ENCODE peak calls at places on chromosomes 16 and 17, in eight cellular contexts. N is CD8-positive, alpha-beta T cell; T is tibial nerve; B is fibroblast of the aortic adventitia; C is epithelial cell of esophagus; I is uterus; R is endodermal cell; G is breast epithelium. Q is an unnamed sample.

GRCh38 chr16:65214196-65214595 is 92.3 kb upstream of the CDH11 start:
- DNase-seq in B (no peak), I (no peak), T (no peak), G (no peak), C (peak), R (no peak), N (no peak), Q (peak)

GRCh38 chr17:65055280-65055707 is 1.2 kb downstream of the GNA13 start:
- DNase-seq in G (no peak), B (no peak), N (peak), C (no peak), I (no peak), R (no peak), T (no peak), Q (no peak)

GRCh38 chr16:85245307-85246172 is 133.3 kb upstream of the CIBAR2 start:
- DNase-seq in R (peak), I (peak), G (peak), C (peak), N (peak), B (peak), T (peak), Q (peak)

GRCh38 chr16:51243836-51244483 is 92.9 kb upstream of the SALL1 start:
- DNase-seq in N (no peak), C (peak), B (peak), T (no peak), I (peak), G (no peak), R (no peak), Q (peak)

GRCh38 chr17:8145811-8146210 is 6.4 kb downstream of the PER1 start:
- DNase-seq in G (no peak), N (no peak), B (no peak), C (no peak), T (no peak), R (no peak), I (no peak), Q (no peak)

GRCh38 chr17:82244413-82245140 is 15.7 kb downstream of the SLC16A3 start:
- DNase-seq in R (peak), N (no peak), B (peak), C (peak), G (no peak), I (peak), T (no peak), Q (peak)

GRCh38 chr17:8163978-8164814 is 1.4 kb upstream of the VAMP2 start:
- DNase-seq in G (peak), C (peak), B (peak), I (peak), R (peak), T (peak), N (peak), Q (peak)

GRCh38 chr16:73888840-73889577 is 407.6 kb upstream of the PSMD7 start:
- DNase-seq in C (no peak), G (no peak), N (no peak), B (no peak), R (no peak), T (no peak), I (no peak), Q (no peak)

GRCh38 chr17:20043034-20043433 is 33.9 kb downstream of the SPECC1 start:
- DNase-seq in C (no peak), N (peak), R (no peak), I (no peak), G (no peak), T (no peak), B (no peak), Q (no peak)

GRCh38 chr16:55184619-55185018 is 139.4 kb upstream of the IRX6 start:
- DNase-seq in C (no peak), R (no peak), I (no peak), G (no peak), B (no peak), N (no peak), T (no peak), Q (no peak)

GRCh38 chr17:46931596-46931995 is 8.6 kb downstream of the GOSR2 start:
- DNase-seq in R (no peak), T (no peak), G (no peak), B (no peak), I (no peak), N (no peak), C (no peak), Q (no peak)

GRCh38 chr17:65220732-65221131 is 83.6 kb downstream of the RGS9 start:
- DNase-seq in B (no peak), R (peak), G (no peak), I (no peak), T (no peak), C (peak), N (no peak), Q (no peak)

GRCh38 chr16:57299719-57300386 is 15.4 kb upstream of the PLLP start:
- DNase-seq in T (peak), N (peak), I (peak), B (peak), C (peak), G (peak), R (peak), Q (peak)
- TF ChIP-seq CTCF in T (peak), N (no peak), I (peak), B (peak), C (peak), G (peak), R (peak), Q (no peak)

DNA sequence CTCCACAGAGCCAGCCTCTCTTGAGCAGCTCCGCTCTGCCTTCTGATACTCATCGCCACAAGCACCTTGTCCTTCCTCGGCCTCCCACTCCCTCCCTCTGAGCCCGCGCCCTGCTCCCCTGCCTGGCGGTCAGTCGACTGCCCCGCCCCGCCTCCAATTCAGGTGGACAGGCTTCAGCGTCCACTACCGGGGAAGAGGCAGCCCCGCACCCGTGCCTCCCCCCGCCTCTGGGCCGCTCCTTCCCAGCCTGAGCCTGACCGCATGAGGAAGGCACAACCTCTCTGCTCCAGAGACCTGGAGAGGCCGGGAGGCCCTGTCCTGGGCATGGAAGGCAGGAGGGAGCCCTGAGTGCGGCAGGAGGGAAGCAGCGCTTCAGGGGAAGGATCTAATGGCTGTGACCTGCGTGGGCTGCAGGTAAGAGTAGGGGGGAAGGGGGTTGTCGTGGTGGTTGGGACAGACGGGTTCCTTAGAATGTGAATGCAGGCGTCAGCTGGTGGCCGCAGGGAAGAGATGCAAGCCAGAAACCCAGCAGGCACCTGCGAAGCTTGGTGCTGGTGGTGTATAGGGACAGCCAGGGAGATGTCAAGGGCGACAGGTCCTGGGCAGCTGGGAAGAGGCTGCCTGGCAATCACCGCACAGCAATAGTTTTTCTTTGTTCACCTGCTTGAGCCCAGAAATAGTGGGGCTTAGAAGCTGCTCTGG is 3.0 kb upstream of the SLC6A4 start:
- DNase-seq in G (no peak), T (no peak), C (no peak), B (no peak), N (no peak), R (peak), I (no peak), Q (no peak)
- H3K4me3 ChIP-seq in G (no peak), T (no peak), C (no peak), B (no peak), N (no peak), R (no peak), I (no peak), Q (no peak)

GRCh38 chr17:29589524-29590260 is at the start of gene GIT1:
- DNase-seq in N (peak), I (peak), G (peak), B (peak), R (peak), C (peak), T (peak), Q (peak)
- TF ChIP-seq CTCF in N (no peak), I (peak), G (no peak), B (no peak), R (no peak), C (no peak), T (peak), Q (no peak)

GRCh38 chr17:79385962-79386563 is 224.8 kb downstream of the RBFOX3 start:
- DNase-seq in T (no peak), C (no peak), B (no peak), R (no peak), I (no peak), N (no peak), G (no peak), Q (no peak)
- H3K4me3 ChIP-seq in T (no peak), C (no peak), B (no peak), R (no peak), I (no peak), N (no peak), G (no peak), Q (no peak)

GRCh38 chr17:61486135-61487120 is 34.2 kb downstream of the TBX4 start:
- DNase-seq in B (no peak), R (peak), N (no peak), C (no peak), T (no peak), G (no peak), I (no peak), Q (peak)
- TF ChIP-seq CTCF in B (no peak), R (peak), N (no peak), C (no peak), T (no peak), G (no peak), I (no peak), Q (no peak)

GRCh38 chr16:86303787-86304685 is 206.3 kb upstream of the FOXF1 start:
- DNase-seq in G (no peak), T (no peak), R (peak), I (peak), B (peak), C (no peak), N (no peak), Q (peak)
- H3K4me3 ChIP-seq in G (peak), T (no peak), R (no peak), I (peak), B (peak), C (no peak), N (no peak), Q (peak)

Q was measured in fibroblast of villous mesenchyme.